ENCODE peak calls at places on chromosomes 5 and 9, in four cellular contexts. Z is adrenal gland, R is esophagus squamous epithelium, Q is IMR-90. U is an unnamed sample.

GRCh38 chr9:136410500-136411287 is at the start of the genes ENTR1 and PMPCA:
- DNase-seq in Q (peak; percentile 85), R (no peak), Z (peak; percentile 92), U (peak; percentile 87)

GRCh38 chr9:69516353-69517322 is 155.5 kb downstream of the APBA1 start:
- DNase-seq in Z (no peak), Q (no peak), R (no peak), U (no peak)

GRCh38 chr5:123605822-123606221 is 93.8 kb downstream of the CSNK1G3 start:
- DNase-seq in Q (no peak), R (no peak), Z (no peak), U (no peak)

GRCh38 chr9:30075451-30076199 is 2308.8 kb upstream of the ACO1 start:
- DNase-seq in R (no peak), Q (no peak), Z (no peak), U (no peak)

GRCh38 chr5:160438316-160439204 is 16.9 kb downstream of the PTTG1 start:
- DNase-seq in Q (peak; percentile 60), Z (peak; percentile 44), R (no peak), U (peak; percentile 90)

GRCh38 chr9:113901196-113901818 is 25.2 kb downstream of the ZNF618 start:
- DNase-seq in Z (peak; percentile 34), R (no peak), Q (no peak), U (no peak)

GRCh38 chr5:94746731-94747124 is 128.3 kb downstream of the SLF1 start:
- DNase-seq in Q (no peak), R (no peak), Z (no peak), U (no peak)

GRCh38 chr9:129863059-129863690 is 27.9 kb downstream of the USP20 start:
- DNase-seq in Q (peak; percentile 81), Z (no peak), R (no peak), U (no peak)

GRCh38 chr5:55936100-55936693 is 58.6 kb downstream of the IL6ST start:
- DNase-seq in R (no peak), Z (peak; percentile 79), Q (peak; percentile 92), U (peak; percentile 93)

GRCh38 chr5:159332800-159333563 is 2.7 kb upstream of the IL12B start:
- DNase-seq in Q (no peak), Z (no peak), R (no peak), U (no peak)

GRCh38 chr9:92719028-92719647 is 45.5 kb downstream of the BICD2 start:
- DNase-seq in Z (no peak), Q (no peak), R (no peak), U (peak; percentile 77)

GRCh38 chr5:169006878-169007790 is 293.8 kb downstream of the SLIT3 start:
- DNase-seq in Z (no peak), Q (no peak), R (no peak), U (no peak)

GRCh38 chr9:81656871-81657337 is 32.4 kb downstream of the TLE1 start:
- DNase-seq in Q (no peak), R (no peak), Z (no peak), U (no peak)

GRCh38 chr9:112631313-112631712 is 86.6 kb downstream of the INIP start:
- DNase-seq in R (no peak), Z (peak; percentile 27), Q (no peak), U (no peak)

GRCh38 chr9:110213413-110214044 is 5.6 kb upstream of the C9orf152 start:
- DNase-seq in R (no peak), Z (no peak), Q (no peak), U (no peak)

GRCh38 chr9:110206388-110206787 is 1.6 kb downstream of the C9orf152 start:
- DNase-seq in Q (no peak), R (no peak), Z (no peak), U (no peak)

GRCh38 chr9:110207071-110207923 is 662 bp downstream of the C9orf152 start:
- DNase-seq in Q (no peak), Z (no peak), R (no peak), U (no peak)

GRCh38 chr9:110202232-110202631 is 5.7 kb downstream of the C9orf152 start:
- DNase-seq in Q (no peak), Z (no peak), R (no peak), U (no peak)

DNA sequence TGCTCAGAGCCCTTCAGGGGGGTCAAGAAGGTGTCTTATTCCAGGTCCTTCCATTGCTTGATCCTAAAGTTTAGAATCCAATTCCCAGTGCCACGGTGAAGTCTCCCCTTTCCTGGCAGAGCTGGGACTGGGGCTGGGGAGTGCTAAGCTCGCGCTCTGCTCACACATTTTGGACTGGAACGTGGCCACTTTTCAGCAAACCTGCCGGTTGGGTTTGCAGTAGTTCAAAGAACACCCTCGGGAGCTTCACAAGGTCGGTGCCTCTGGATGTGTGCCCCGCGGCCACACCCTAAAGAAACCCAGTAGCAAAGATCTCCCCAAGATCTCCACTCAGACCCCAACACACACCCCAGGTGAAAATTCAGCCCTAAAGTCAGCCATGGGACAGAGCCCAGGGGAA is at the start of gene C9orf152:
- DNase-seq in Z (no peak), Q (no peak), R (no peak), U (no peak)
- TF ChIP-seq POLR2A in Z (no peak), Q (no peak), R (no peak), U (no peak)

GRCh38 chr5:137822158-137822764 is 45.4 kb upstream of the MYOT start:
- DNase-seq in Z (peak; percentile 53), Q (peak; percentile 18), R (no peak), U (no peak)
- TF ChIP-seq CTCF in Z (peak; percentile 56), Q (peak; percentile 45), R (peak; percentile 39), U (no peak)

GRCh38 chr5:78509145-78509865 is 139.3 kb downstream of the LHFPL2 start:
- DNase-seq in R (no peak), Z (no peak), Q (no peak), U (peak; percentile 21)
- H3K4me3 ChIP-seq in R (peak overlapping the region; percentile 63), Z (no peak overlapping the region), Q (no peak overlapping the region), U (no peak overlapping the region)

GRCh38 chr5:43121565-43122484 is 1.1 kb downstream of the ZNF131 start:
- DNase-seq in Z (peak; percentile 45), Q (peak; percentile 80), R (no peak), U (no peak)
- TF ChIP-seq POLR2A in Z (peak; percentile 49), Q (peak; percentile 75), R (no peak), U (no peak)